ENCODE peak calls at places on chromosomes 5 and 9, in four cellular contexts. O is CD8-positive, alpha-beta memory T cell; Y is DND-41; K is lung microvascular endothelial cell. U is an unnamed sample.

GRCh38 chr9:33202552-33203300 is 35.6 kb upstream of the B4GALT1 start:
- DNase-seq in Y (peak), O (no peak), K (no peak), U (no peak)

GRCh38 chr5:61293051-61293450 is 39.0 kb upstream of the ZSWIM6 start:
- DNase-seq in K (no peak), O (no peak), Y (no peak), U (no peak)

GRCh38 chr9:112072721-112073553 is 102.2 kb downstream of the SUSD1 start:
- DNase-seq in K (no peak), Y (no peak), O (no peak), U (no peak)

GRCh38 chr9:115167175-115167574 is 49.2 kb upstream of the TNC start:
- DNase-seq in K (no peak), O (no peak), Y (no peak), U (peak)

GRCh38 chr9:91768507-91768906 is 181.5 kb downstream of the ROR2 start:
- DNase-seq in Y (no peak), K (no peak), O (no peak), U (no peak)

GRCh38 chr5:136518174-136518573 is 152.8 kb upstream of the TRPC7 start:
- DNase-seq in Y (no peak), O (no peak), K (no peak), U (no peak)

GRCh38 chr5:1040571-1040970 is 32.0 kb downstream of the NKD2 start:
- DNase-seq in K (no peak), O (no peak), Y (no peak), U (no peak)

GRCh38 chr5:176742246-176743105 is 67.9 kb upstream of the UNC5A start:
- DNase-seq in Y (no peak), O (no peak), K (no peak), U (no peak)

GRCh38 chr5:39638803-39639202 is 214.0 kb upstream of the DAB2 start:
- DNase-seq in Y (no peak), K (no peak), O (no peak), U (no peak)

GRCh38 chr9:107648153-107648716 is 158.7 kb upstream of the KLF4 start:
- DNase-seq in Y (no peak), O (no peak), K (no peak), U (peak)